ENCODE peak calls at places on chromosomes 4 and X, in six cellular contexts. W is GM20000, L is GM12878, U is H9, M is germinal center, J is T-helper 22 cell. P is an unnamed sample.

GRCh38 chr4:162061214-162061613 is 102.6 kb downstream of the FSTL5 start:
- DNase-seq in L (no peak), J (no peak), U (peak), W (no peak), M (no peak), P (no peak)

GRCh38 chr4:156619154-156619934 is 352.3 kb downstream of the PDGFC start:
- DNase-seq in J (no peak), M (no peak), U (no peak), L (no peak), W (no peak), P (no peak)

GRCh38 chrX:133999013-133999705 is 13.8 kb upstream of the GPC3 start:
- DNase-seq in U (no peak), J (no peak), M (no peak), W (no peak), L (no peak), P (no peak)

GRCh38 chrX:71919436-71919835 is 8.8 kb downstream of the NHSL2 start:
- DNase-seq in M (no peak), U (no peak), W (no peak), L (no peak), J (no peak), P (no peak)

GRCh38 chr4:141845901-141846300 is 209.5 kb downstream of the IL15 start:
- DNase-seq in M (no peak), U (no peak), W (no peak), L (no peak), J (no peak), P (no peak)

GRCh38 chr4:4542824-4543485 is 1.1 kb upstream of the STX18 start:
- DNase-seq in L (no peak), W (no peak), U (no peak), J (no peak), M (no peak), P (no peak)

GRCh38 chr4:119559044-119559647 is 69.5 kb downstream of the PDE5A start:
- DNase-seq in M (no peak), L (no peak), J (no peak), U (no peak), W (peak), P (no peak)

GRCh38 chrX:133215747-133216146 is 2.4 kb downstream of the TFDP3 start:
- DNase-seq in L (no peak), U (no peak), M (no peak), W (peak), J (no peak), P (no peak)

GRCh38 chr4:172042714-172043114 is 229.5 kb downstream of the GALNTL6 start:
- DNase-seq in J (no peak), W (no peak), U (no peak), M (no peak), L (no peak), P (no peak)

GRCh38 chr4:120007171-120007894 is 59.3 kb downstream of the MAD2L1 start:
- DNase-seq in L (no peak), J (no peak), U (no peak), W (no peak), M (no peak), P (no peak)

GRCh38 chrX:536616-537015 is 94.0 kb upstream of the SHOX start:
- DNase-seq in M (no peak), W (no peak), U (no peak), L (no peak), J (no peak), P (no peak)

GRCh38 chr4:79626102-79626501 is 218.1 kb upstream of the GK2 start:
- DNase-seq in W (no peak), U (no peak), L (no peak), M (no peak), J (no peak), P (no peak)

GRCh38 chr4:135927651-135928050 is 1604.6 kb downstream of the PCDH18 start:
- DNase-seq in U (no peak), L (no peak), M (no peak), J (no peak), W (no peak), P (no peak)

GRCh38 chr4:8461086-8461485 is 20.5 kb downstream of the TRMT44 start:
- DNase-seq in L (no peak), J (no peak), M (no peak), U (no peak), W (no peak), P (no peak)

GRCh38 chr4:61657016-61657415 is 456.9 kb downstream of the ADGRL3 start:
- DNase-seq in W (no peak), J (no peak), L (no peak), M (no peak), U (no peak), P (no peak)

GRCh38 chr4:7006411-7006810 is 36.8 kb upstream of the TADA2B start:
- DNase-seq in J (no peak), L (no peak), M (no peak), U (no peak), W (no peak), P (no peak)

GRCh38 chrX:12383196-12383595 is 244.9 kb downstream of the FRMPD4 start:
- DNase-seq in M (no peak), U (no peak), J (no peak), W (no peak), L (no peak), P (no peak)

GRCh38 chr4:144582975-144583374 is 63.0 kb upstream of the HHIP start:
- DNase-seq in J (no peak), W (no peak), U (no peak), M (no peak), L (no peak), P (no peak)

GRCh38 chr4:145154573-145154972 is 25.8 kb downstream of the OTUD4 start:
- DNase-seq in U (no peak), L (no peak), W (peak), J (no peak), M (no peak), P (no peak)

GRCh38 chrX:123138473-123138872 is 45.6 kb upstream of the GRIA3 start:
- DNase-seq in J (no peak), L (no peak), U (no peak), M (no peak), W (no peak), P (no peak)

GRCh38 chr4:180617203-180617602 is 1626.0 kb upstream of the TENM3 start:
- DNase-seq in W (no peak), L (no peak), M (no peak), J (no peak), U (no peak), P (no peak)

GRCh38 chr4:174681723-174682300 is 147.2 kb downstream of the GLRA3 start:
- DNase-seq in U (no peak), J (no peak), W (no peak), L (no peak), M (no peak), P (no peak)

GRCh38 chr4:44760142-44760898 is 34.0 kb upstream of the GNPDA2 start:
- DNase-seq in M (peak), L (no peak), U (no peak), W (peak), J (no peak), P (no peak)

P was measured in GM19239.